ENCODE peak calls at places on chromosomes 11 and 22, in seven cellular contexts. One of them, this sample, is unnamed.

GRCh38 chr11:7657306-7658025 is 15.8 kb downstream of the CYB5R2 start:
- DNase-seq in NB4: peak; percentile 56
- DNase-seq in fibroblast of the aortic adventitia: peak; percentile 87
- DNase-seq in coronary artery: peak; percentile 77
- DNase-seq in AG04450: no peak
- DNase-seq in dorsolateral prefrontal cortex: peak; percentile 71
- DNase-seq in cardiac muscle cell: peak; percentile 84
- DNase-seq in this sample: peak; percentile 77

GRCh38 chr22:49503896-49504521 is 323.7 kb downstream of the BRD1 start:
- DNase-seq in NB4: peak; percentile 79
- DNase-seq in fibroblast of the aortic adventitia: no peak
- DNase-seq in coronary artery: peak; percentile 28
- DNase-seq in AG04450: no peak
- DNase-seq in dorsolateral prefrontal cortex: no peak
- DNase-seq in cardiac muscle cell: no peak
- DNase-seq in this sample: no peak

GRCh38 chr22:40911772-40912171 is 39.4 kb upstream of the RBX1 start:
- DNase-seq in NB4: no peak
- DNase-seq in fibroblast of the aortic adventitia: no peak
- DNase-seq in coronary artery: no peak
- DNase-seq in AG04450: no peak
- DNase-seq in dorsolateral prefrontal cortex: no peak
- DNase-seq in cardiac muscle cell: no peak
- DNase-seq in this sample: no peak

GRCh38 chr11:62054484-62055121 is 69.2 kb upstream of the INCENP start:
- DNase-seq in NB4: peak; percentile 69
- DNase-seq in fibroblast of the aortic adventitia: peak; percentile 81
- DNase-seq in coronary artery: no peak
- DNase-seq in AG04450: no peak
- DNase-seq in dorsolateral prefrontal cortex: no peak
- DNase-seq in cardiac muscle cell: peak; percentile 26
- DNase-seq in this sample: peak; percentile 45

GRCh38 chr11:76287227-76287626 is 80.9 kb upstream of the WNT11 start:
- DNase-seq in NB4: no peak
- DNase-seq in fibroblast of the aortic adventitia: no peak
- DNase-seq in coronary artery: no peak
- DNase-seq in AG04450: no peak
- DNase-seq in dorsolateral prefrontal cortex: no peak
- DNase-seq in cardiac muscle cell: no peak
- DNase-seq in this sample: no peak

GRCh38 chr11:61023086-61024035 is 51.9 kb downstream of the CD6 start:
- DNase-seq in NB4: no peak
- DNase-seq in fibroblast of the aortic adventitia: no peak
- DNase-seq in coronary artery: no peak
- DNase-seq in AG04450: no peak
- DNase-seq in dorsolateral prefrontal cortex: no peak
- DNase-seq in cardiac muscle cell: no peak
- DNase-seq in this sample: no peak

GRCh38 chr22:46807458-46807857 is 45.0 kb downstream of the TBC1D22A start:
- DNase-seq in NB4: no peak
- DNase-seq in fibroblast of the aortic adventitia: no peak
- DNase-seq in coronary artery: no peak
- DNase-seq in AG04450: no peak
- DNase-seq in dorsolateral prefrontal cortex: no peak
- DNase-seq in cardiac muscle cell: no peak
- DNase-seq in this sample: no peak

GRCh38 chr22:31102441-31103081 is 4.8 kb downstream of the SELENOM start:
- DNase-seq in NB4: peak; percentile 66
- DNase-seq in fibroblast of the aortic adventitia: peak; percentile 95
- DNase-seq in coronary artery: peak; percentile 98
- DNase-seq in AG04450: peak; percentile 95
- DNase-seq in dorsolateral prefrontal cortex: no peak
- DNase-seq in cardiac muscle cell: peak; percentile 97
- DNase-seq in this sample: peak; percentile 96

GRCh38 chr22:29080061-29080975 is 7.5 kb downstream of the KREMEN1 start:
- DNase-seq in NB4: peak; percentile 83
- DNase-seq in fibroblast of the aortic adventitia: peak; percentile 30
- DNase-seq in coronary artery: no peak
- DNase-seq in AG04450: no peak
- DNase-seq in dorsolateral prefrontal cortex: no peak
- DNase-seq in cardiac muscle cell: peak; percentile 39
- DNase-seq in this sample: peak; percentile 38

GRCh38 chr22:28899199-28899853 is 16.0 kb downstream of the ZNRF3 start:
- DNase-seq in NB4: no peak
- DNase-seq in fibroblast of the aortic adventitia: no peak
- DNase-seq in coronary artery: no peak
- DNase-seq in AG04450: no peak
- DNase-seq in dorsolateral prefrontal cortex: no peak
- DNase-seq in cardiac muscle cell: no peak
- DNase-seq in this sample: no peak

GRCh38 chr11:72224587-72225410 is at the start of gene INPPL1:
- DNase-seq in NB4: peak; percentile 69
- DNase-seq in fibroblast of the aortic adventitia: no peak
- DNase-seq in coronary artery: no peak
- DNase-seq in AG04450: no peak
- DNase-seq in dorsolateral prefrontal cortex: no peak
- DNase-seq in cardiac muscle cell: peak; percentile 58
- DNase-seq in this sample: peak; percentile 18

GRCh38 chr11:130246719-130247118 is 68.0 kb downstream of the ZBTB44 start:
- DNase-seq in NB4: no peak
- DNase-seq in fibroblast of the aortic adventitia: peak; percentile 45
- DNase-seq in coronary artery: no peak
- DNase-seq in AG04450: peak; percentile 24
- DNase-seq in dorsolateral prefrontal cortex: no peak
- DNase-seq in cardiac muscle cell: peak; percentile 31
- DNase-seq in this sample: peak; percentile 72

DNA sequence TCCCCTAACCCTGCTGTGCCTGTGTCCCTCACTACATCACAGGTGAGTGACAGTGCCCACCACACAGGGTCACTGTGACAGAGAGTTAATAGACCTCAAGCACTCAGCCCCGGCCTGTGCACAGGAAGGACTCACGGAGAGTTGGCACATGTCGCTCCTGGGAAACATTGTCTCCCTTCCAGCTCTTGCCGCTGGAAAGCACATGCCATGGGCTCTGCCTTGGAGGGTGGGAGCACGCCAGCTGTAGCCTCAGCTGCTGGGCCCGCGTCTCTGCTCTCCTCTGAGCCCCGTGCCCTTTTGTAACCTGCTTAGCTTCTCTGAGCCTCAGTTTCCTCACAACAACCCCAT is 737 bp downstream of the RHOD start:
- DNase-seq in NB4: no peak
- DNase-seq in fibroblast of the aortic adventitia: no peak
- DNase-seq in coronary artery: no peak
- DNase-seq in AG04450: no peak
- DNase-seq in dorsolateral prefrontal cortex: no peak
- DNase-seq in cardiac muscle cell: no peak
- DNase-seq in this sample: no peak
- H3K4me3 ChIP-seq in NB4: no peak overlapping the region
- H3K4me3 ChIP-seq in fibroblast of the aortic adventitia: no peak overlapping the region
- H3K4me3 ChIP-seq in coronary artery: peak overlapping the region; percentile 79
- H3K4me3 ChIP-seq in AG04450: peak overlapping the region; percentile 62
- H3K4me3 ChIP-seq in dorsolateral prefrontal cortex: peak overlapping the region; percentile 55
- H3K4me3 ChIP-seq in cardiac muscle cell: peak overlapping the region; percentile 38
- H3K4me3 ChIP-seq in this sample: no peak overlapping the region

GRCh38 chr22:21775061-21775460 is 39.5 kb upstream of the YPEL1 start:
- DNase-seq in NB4: no peak
- DNase-seq in fibroblast of the aortic adventitia: no peak
- DNase-seq in coronary artery: no peak
- DNase-seq in AG04450: no peak
- DNase-seq in dorsolateral prefrontal cortex: peak; percentile 84
- DNase-seq in cardiac muscle cell: peak; percentile 34
- DNase-seq in this sample: peak; percentile 62
- TF ChIP-seq CTCF in NB4: no peak
- TF ChIP-seq CTCF in fibroblast of the aortic adventitia: no peak
- TF ChIP-seq CTCF in coronary artery: no peak
- TF ChIP-seq CTCF in AG04450: no peak
- TF ChIP-seq CTCF in dorsolateral prefrontal cortex: no peak
- TF ChIP-seq CTCF in cardiac muscle cell: no peak
- TF ChIP-seq CTCF in this sample: no peak

DNA sequence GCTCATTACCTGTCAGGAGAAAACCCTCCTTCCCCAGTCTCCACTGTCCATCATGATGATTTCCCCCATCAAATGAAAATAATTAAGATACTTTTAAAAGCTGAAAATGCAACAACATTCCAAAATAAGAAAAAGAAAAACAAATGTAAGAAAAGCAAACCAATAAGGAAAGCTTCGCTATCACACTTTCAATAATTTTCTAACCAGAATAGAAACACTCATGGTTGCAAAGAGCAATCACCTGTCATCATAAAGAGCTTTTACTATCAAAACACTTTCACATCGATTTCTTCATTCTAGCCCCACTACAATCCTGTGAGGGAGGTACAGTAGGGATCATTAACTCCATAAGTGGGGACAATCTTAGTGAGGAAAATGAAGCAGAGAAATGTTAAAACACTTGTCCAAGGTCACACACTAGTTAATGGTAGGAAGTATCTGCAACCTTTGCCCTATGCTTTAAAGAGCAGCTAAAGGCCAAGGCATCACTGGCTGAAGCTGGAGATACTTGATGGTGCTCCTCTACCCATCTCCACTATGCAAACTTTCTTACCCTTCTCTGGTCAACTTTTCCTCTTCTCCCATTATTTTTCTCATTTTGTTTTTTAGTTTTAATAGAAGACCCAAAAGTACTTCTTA is 2.6 kb downstream of the RBM4B start:
- DNase-seq in NB4: no peak
- DNase-seq in fibroblast of the aortic adventitia: no peak
- DNase-seq in coronary artery: no peak
- DNase-seq in AG04450: no peak
- DNase-seq in dorsolateral prefrontal cortex: no peak
- DNase-seq in cardiac muscle cell: no peak
- DNase-seq in this sample: no peak
- H3K4me3 ChIP-seq in NB4: peak overlapping the region; percentile 74
- H3K4me3 ChIP-seq in fibroblast of the aortic adventitia: no peak overlapping the region
- H3K4me3 ChIP-seq in coronary artery: peak overlapping the region; percentile 14
- H3K4me3 ChIP-seq in AG04450: peak overlapping the region; percentile 17
- H3K4me3 ChIP-seq in dorsolateral prefrontal cortex: peak overlapping the region; percentile 77
- H3K4me3 ChIP-seq in cardiac muscle cell: no peak overlapping the region
- H3K4me3 ChIP-seq in this sample: no peak overlapping the region

GRCh38 chr11:1458340-1459218 is 28.0 kb downstream of the MOB2 start:
- DNase-seq in NB4: peak; percentile 36
- DNase-seq in fibroblast of the aortic adventitia: no peak
- DNase-seq in coronary artery: peak; percentile 95
- DNase-seq in AG04450: no peak
- DNase-seq in dorsolateral prefrontal cortex: peak; percentile 52
- DNase-seq in cardiac muscle cell: peak; percentile 64
- DNase-seq in this sample: peak; percentile 22
- TF ChIP-seq CTCF in NB4: peak; percentile 34
- TF ChIP-seq CTCF in fibroblast of the aortic adventitia: peak; percentile 26
- TF ChIP-seq CTCF in coronary artery: peak; percentile 34
- TF ChIP-seq CTCF in AG04450: peak; percentile 41
- TF ChIP-seq CTCF in dorsolateral prefrontal cortex: peak; percentile 37
- TF ChIP-seq CTCF in cardiac muscle cell: peak; percentile 35
- TF ChIP-seq CTCF in this sample: peak; percentile 32

DNA sequence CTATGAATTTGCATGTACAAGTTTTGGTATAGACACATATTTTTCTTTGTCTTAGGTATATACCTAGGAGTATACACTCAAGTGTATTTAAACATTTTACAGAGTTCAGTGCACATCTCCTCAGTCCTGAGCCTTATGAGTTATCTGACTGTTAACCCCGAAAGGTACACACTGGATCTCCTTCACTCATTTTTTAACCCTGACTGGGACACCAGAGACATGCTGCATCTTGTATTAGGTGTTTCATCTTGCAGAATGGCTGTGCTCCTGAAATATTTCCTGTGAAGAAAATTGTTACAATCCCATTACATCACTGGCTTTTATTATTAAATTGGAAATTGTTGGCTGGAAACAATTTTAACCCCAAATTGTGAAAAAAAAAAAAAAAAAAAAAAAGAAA is 15.3 kb downstream of the PARVA start:
- DNase-seq in NB4: no peak
- DNase-seq in fibroblast of the aortic adventitia: no peak
- DNase-seq in coronary artery: no peak
- DNase-seq in AG04450: no peak
- DNase-seq in dorsolateral prefrontal cortex: no peak
- DNase-seq in cardiac muscle cell: no peak
- DNase-seq in this sample: no peak
- H3K4me3 ChIP-seq in NB4: no peak overlapping the region
- H3K4me3 ChIP-seq in fibroblast of the aortic adventitia: no peak overlapping the region
- H3K4me3 ChIP-seq in coronary artery: no peak overlapping the region
- H3K4me3 ChIP-seq in AG04450: no peak overlapping the region
- H3K4me3 ChIP-seq in dorsolateral prefrontal cortex: no peak overlapping the region
- H3K4me3 ChIP-seq in cardiac muscle cell: no peak overlapping the region
- H3K4me3 ChIP-seq in this sample: no peak overlapping the region

GRCh38 chr22:35547993-35548761 is 7.5 kb downstream of the RASD2 start:
- DNase-seq in NB4: peak; percentile 28
- DNase-seq in fibroblast of the aortic adventitia: no peak
- DNase-seq in coronary artery: no peak
- DNase-seq in AG04450: no peak
- DNase-seq in dorsolateral prefrontal cortex: no peak
- DNase-seq in cardiac muscle cell: no peak
- DNase-seq in this sample: no peak
- TF ChIP-seq CTCF in NB4: peak; percentile 48
- TF ChIP-seq CTCF in fibroblast of the aortic adventitia: peak; percentile 20
- TF ChIP-seq CTCF in coronary artery: no peak
- TF ChIP-seq CTCF in AG04450: peak; percentile 19
- TF ChIP-seq CTCF in dorsolateral prefrontal cortex: no peak
- TF ChIP-seq CTCF in cardiac muscle cell: peak; percentile 27
- TF ChIP-seq CTCF in this sample: peak; percentile 15

This sample was measured in fibroblast of mammary gland.